ENCODE peak calls at places on chromosomes 16 and 17, in seven cellular contexts. F is natural killer cell, L is astrocyte of the cerebellum, I is GM23338, D is fibroblast of lung, M is GM13976, S is OCI-LY7. O is an unnamed sample.

GRCh38 chr17:63240106-63240505 is 206.0 kb downstream of the CYB561 start:
- DNase-seq in L (no peak), M (no peak), F (no peak), I (no peak), D (no peak), S (no peak), O (no peak)

GRCh38 chr16:56909484-56910113 is 22.3 kb upstream of the HERPUD1 start:
- DNase-seq in D (no peak), S (no peak), M (no peak), F (no peak), L (no peak), I (no peak), O (no peak)

GRCh38 chr16:57795431-57795878 is 6.8 kb downstream of the KIFC3 start:
- DNase-seq in S (peak; percentile 46), L (peak; percentile 40), I (peak; percentile 86), M (peak; percentile 80), D (peak; percentile 44), F (no peak), O (peak; percentile 69)

GRCh38 chr16:85615014-85615851 is 2.1 kb downstream of the GSE1 start:
- DNase-seq in M (no peak), S (no peak), I (peak; percentile 72), D (no peak), F (no peak), L (no peak), O (peak; percentile 92)

GRCh38 chr16:11734653-11735043 is 8.0 kb downstream of the TXNDC11 start:
- DNase-seq in D (no peak), F (no peak), L (no peak), S (no peak), M (no peak), I (no peak), O (no peak)

GRCh38 chr16:71499775-71500364 is 10.7 kb upstream of the ZNF19 start:
- DNase-seq in M (peak; percentile 66), D (peak; percentile 75), I (peak; percentile 79), S (peak; percentile 69), L (peak; percentile 57), F (peak; percentile 22), O (peak; percentile 56)

GRCh38 chr16:89145406-89146161 is 26.0 kb upstream of the CDH15 start:
- DNase-seq in F (no peak), M (no peak), S (no peak), I (no peak), D (no peak), L (no peak), O (no peak)

GRCh38 chr17:13509561-13509960 is 92.2 kb downstream of the HS3ST3A1 start:
- DNase-seq in D (peak; percentile 65), L (no peak), S (no peak), M (no peak), F (no peak), I (no peak), O (no peak)

GRCh38 chr17:4566785-4567184 is 6.4 kb upstream of the GGT6 start:
- DNase-seq in S (peak; percentile 76), D (peak; percentile 63), M (peak; percentile 67), I (peak; percentile 94), F (no peak), L (peak; percentile 24), O (peak; percentile 75)

GRCh38 chr17:73697872-73698271 is 53.6 kb upstream of the SDK2 start:
- DNase-seq in F (no peak), L (no peak), M (no peak), D (no peak), S (no peak), I (peak; percentile 28), O (no peak)

GRCh38 chr16:27217256-27217655 is 13.9 kb downstream of the KDM8 start:
- DNase-seq in S (no peak), M (peak; percentile 32), F (no peak), I (peak; percentile 69), D (peak; percentile 53), L (peak; percentile 36), O (no peak)

GRCh38 chr17:19705201-19705600 is 11.2 kb downstream of the SLC47A2 start:
- DNase-seq in I (no peak), D (no peak), F (no peak), M (no peak), S (no peak), L (no peak), O (no peak)

GRCh38 chr16:89693931-89694783 is 7.3 kb downstream of the SPATA2L start:
- DNase-seq in L (no peak), D (no peak), M (no peak), I (no peak), S (no peak), F (no peak), O (no peak)

GRCh38 chr16:57627184-57627871 is 1.1 kb upstream of the ADGRG1 start:
- DNase-seq in I (peak; percentile 71), D (peak; percentile 53), L (peak; percentile 71), M (no peak), F (no peak), S (no peak), O (peak; percentile 35)

GRCh38 chr16:57305159-57305811 is 20.8 kb upstream of the PLLP start:
- DNase-seq in D (no peak), S (no peak), F (no peak), M (no peak), I (no peak), L (no peak), O (no peak)

GRCh38 chr16:12239953-12240485 is 263.5 kb downstream of the SNX29 start:
- DNase-seq in L (peak; percentile 60), F (no peak), S (no peak), M (no peak), D (peak; percentile 73), I (no peak), O (no peak)

GRCh38 chr16:48603647-48604376 is 6.2 kb downstream of the N4BP1 start:
- DNase-seq in I (no peak), M (no peak), S (no peak), D (no peak), F (no peak), L (no peak), O (no peak)

GRCh38 chr16:85498607-85499006 is 114.5 kb upstream of the GSE1 start:
- DNase-seq in M (no peak), D (no peak), F (peak; percentile 23), I (no peak), L (no peak), S (peak; percentile 49), O (no peak)

GRCh38 chr17:31400481-31400950 is 9.0 kb downstream of the RAB11FIP4 start:
- DNase-seq in L (no peak), F (no peak), M (no peak), S (no peak), I (no peak), D (no peak), O (no peak)

GRCh38 chr16:68064791-68065365 is 20.3 kb upstream of the NFATC3 start:
- DNase-seq in I (peak; percentile 82), F (peak; percentile 64), D (peak; percentile 71), M (peak; percentile 69), L (peak; percentile 39), S (peak; percentile 75), O (peak; percentile 67)

GRCh38 chr16:46982335-46982734 is 8.9 kb upstream of the DNAJA2 start:
- DNase-seq in S (no peak), F (no peak), L (no peak), I (no peak), D (no peak), M (peak; percentile 61), O (no peak)

GRCh38 chr17:9054146-9054545 is 32.8 kb downstream of the NTN1 start:
- DNase-seq in L (no peak), F (no peak), I (peak; percentile 56), M (no peak), D (no peak), S (no peak), O (no peak)

GRCh38 chr17:18246880-18247612 is 11.5 kb downstream of the FLII start:
- DNase-seq in F (no peak), M (peak; percentile 67), I (peak; percentile 97), D (no peak), L (no peak), S (peak; percentile 56), O (no peak)

GRCh38 chr17:59093702-59094231 is 12.9 kb downstream of the TRIM37 start:
- DNase-seq in I (no peak), L (peak; percentile 84), M (no peak), F (no peak), S (no peak), D (peak; percentile 98), O (peak; percentile 87)

GRCh38 chr16:11104168-11105037 is 151.6 kb downstream of the SOCS1 start:
- DNase-seq in M (no peak), I (no peak), D (no peak), L (no peak), S (no peak), F (no peak), O (no peak)

GRCh38 chr17:27573971-27574525 is 56.9 kb upstream of the LGALS9 start:
- DNase-seq in I (peak; percentile 30), D (peak; percentile 62), S (no peak), M (no peak), F (no peak), L (no peak), O (peak; percentile 39)
- TF ChIP-seq CTCF in I (no peak), D (no peak), S (no peak), M (no peak), F (no peak), L (no peak), O (no peak)

GRCh38 chr16:3880623-3881498 is at the start of gene CREBBP:
- DNase-seq in S (peak; percentile 93), M (peak; percentile 95), F (peak; percentile 88), D (peak; percentile 87), I (peak; percentile 94), L (peak; percentile 62), O (peak; percentile 84)

GRCh38 chr16:3879258-3879886 is 1.1 kb downstream of the CREBBP start:
- DNase-seq in L (no peak), S (peak; percentile 32), I (peak; percentile 44), D (no peak), F (peak; percentile 31), M (peak; percentile 21), O (no peak)

GRCh38 chr16:3881499-3881995 is 1.0 kb upstream of the CREBBP start:
- DNase-seq in S (no peak), F (no peak), L (no peak), D (no peak), M (no peak), I (peak; percentile 48), O (no peak)

GRCh38 chr16:3878610-3879009 is 1.9 kb downstream of the CREBBP start:
- DNase-seq in I (no peak), L (no peak), M (no peak), D (peak; percentile 51), F (no peak), S (peak; percentile 40), O (no peak)

GRCh38 chr16:3879887-3880564 is 487 bp downstream of the CREBBP start:
- DNase-seq in D (peak; percentile 58), S (peak; percentile 80), L (no peak), F (peak; percentile 78), I (peak; percentile 68), M (peak; percentile 83), O (peak; percentile 59)
- TF ChIP-seq CTCF in D (peak; percentile 12), S (no peak), L (no peak), F (no peak), I (no peak), M (peak; percentile 33), O (peak; percentile 33)

DNA sequence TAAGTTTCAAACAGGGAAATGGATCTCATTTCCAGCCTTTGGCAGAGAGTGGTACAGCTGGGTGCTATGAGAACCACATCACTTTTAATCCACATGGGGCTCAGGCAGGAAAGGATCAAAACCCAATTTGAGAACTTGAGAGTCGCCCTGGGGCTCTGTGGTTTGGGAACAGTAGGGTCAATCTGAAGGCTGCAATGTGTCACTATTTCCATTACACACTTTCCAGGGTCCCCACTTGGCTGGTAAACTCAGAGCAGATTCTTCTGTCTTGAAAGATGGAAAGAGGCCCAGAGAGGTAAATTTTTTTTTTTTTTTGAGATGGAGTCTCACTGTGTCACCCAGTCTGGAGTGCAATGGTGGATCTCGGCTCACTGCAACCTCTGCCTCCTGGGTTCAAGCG is 6.7 kb upstream of the HIGD1B start:
- DNase-seq in I (no peak), M (no peak), S (no peak), L (no peak), F (no peak), D (no peak), O (no peak)
- TF ChIP-seq CTCF in I (no peak), M (no peak), S (no peak), L (no peak), F (no peak), D (no peak), O (no peak)

GRCh38 chr17:35539659-35540026 is 2.2 kb upstream of the SLFN12L start:
- DNase-seq in I (peak; percentile 13), S (no peak), D (no peak), M (no peak), L (no peak), F (no peak), O (no peak)
- TF ChIP-seq CTCF in I (no peak), S (no peak), D (no peak), M (no peak), L (no peak), F (no peak), O (no peak)

O was measured in MCF 10A.